ENCODE peak calls at places on chromosomes 7 and 10, in seven cellular contexts. S is mesendoderm, Z is spleen, X is pancreas, J is keratinocyte, A is ovary, B is GM23248. V is an unnamed sample. For H3K4me1, the result is how much of the 10 kb centered on the place peaks cover.

GRCh38 chr10:97676770-97677581 is 10.1 kb downstream of the AVPI1 start:
- DNase-seq in S (peak), Z (peak), X (no peak), J (peak), A (peak), B (peak), V (peak)

GRCh38 chr7:101340379-101340778 is 18.8 kb upstream of the IFT22 start:
- DNase-seq in S (no peak), Z (no peak), X (no peak), J (no peak), A (no peak), B (no peak), V (no peak)

GRCh38 chr10:11298116-11298515 is 280.4 kb downstream of the CELF2 start:
- DNase-seq in S (no peak), Z (no peak), X (no peak), J (no peak), A (no peak), B (peak), V (no peak)

GRCh38 chr7:151871904-151872303 is 5.0 kb downstream of the PRKAG2 start:
- DNase-seq in S (no peak), Z (peak), X (no peak), J (no peak), A (no peak), B (peak), V (no peak)

GRCh38 chr10:73781879-73782748 is at the start of gene CHCHD1:
- DNase-seq in S (peak), Z (peak), X (peak), J (peak), A (peak), B (peak), V (peak)

GRCh38 chr7:32155712-32156111 is 85.5 kb upstream of the PDE1C start:
- DNase-seq in S (no peak), Z (no peak), X (no peak), J (no peak), A (no peak), B (peak), V (no peak)

GRCh38 chr7:2643386-2644229 is 11.8 kb downstream of the TTYH3 start:
- DNase-seq in S (peak), Z (no peak), X (no peak), J (no peak), A (no peak), B (no peak), V (no peak)

GRCh38 chr10:80104066-80104926 is 25.8 kb downstream of the TMEM254 start:
- DNase-seq in S (peak), Z (no peak), X (no peak), J (no peak), A (no peak), B (peak), V (peak)

GRCh38 chr7:47186316-47186715 is 395.6 kb downstream of the TNS3 start:
- DNase-seq in S (no peak), Z (peak), X (no peak), J (no peak), A (no peak), B (no peak), V (no peak)

GRCh38 chr10:84531396-84531795 is 203.0 kb downstream of the CCSER2 start:
- DNase-seq in S (no peak), Z (no peak), X (no peak), J (no peak), A (no peak), B (peak), V (peak)

GRCh38 chr7:116801092-116801710 is 61.2 kb upstream of the CAPZA2 start:
- DNase-seq in S (no peak), Z (no peak), X (no peak), J (peak), A (no peak), B (peak), V (no peak)

GRCh38 chr7:139321071-139321745 is 19.9 kb upstream of the FMC1 start:
- DNase-seq in S (peak), Z (no peak), X (no peak), J (no peak), A (no peak), B (peak), V (no peak)

GRCh38 chr7:42456756-42457276 is 219.8 kb upstream of the GLI3 start:
- DNase-seq in S (no peak), Z (no peak), X (no peak), J (no peak), A (no peak), B (peak), V (no peak)

GRCh38 chr10:121501796-121502195 is 96.4 kb downstream of the FGFR2 start:
- DNase-seq in S (no peak), Z (no peak), X (no peak), J (no peak), A (no peak), B (no peak), V (no peak)

GRCh38 chr7:6658618-6659345 is 21.7 kb downstream of the ZNF316 start:
- DNase-seq in S (no peak), Z (no peak), X (no peak), J (no peak), A (no peak), B (peak), V (no peak)

GRCh38 chr7:127865466-127865865 is 165.8 kb downstream of the LRRC4 start:
- DNase-seq in S (peak), Z (no peak), X (no peak), J (no peak), A (no peak), B (peak), V (peak)

GRCh38 chr10:16965740-16966447 is 148.7 kb upstream of the RSU1 start:
- DNase-seq in S (peak), Z (no peak), X (peak), J (no peak), A (no peak), B (peak), V (peak)

GRCh38 chr10:19719320-19719719 is 96.9 kb upstream of the PLXDC2 start:
- DNase-seq in S (no peak), Z (no peak), X (no peak), J (no peak), A (no peak), B (peak), V (no peak)

GRCh38 chr7:84261509-84261908 is 66.9 kb upstream of the SEMA3A start:
- DNase-seq in S (no peak), Z (no peak), X (no peak), J (no peak), A (no peak), B (no peak), V (no peak)

GRCh38 chr7:82091126-82091682 is 321.4 kb upstream of the HGF start:
- DNase-seq in S (no peak), Z (no peak), X (no peak), J (no peak), A (no peak), B (no peak), V (no peak)

GRCh38 chr10:29730969-29731368 is 96.2 kb upstream of the SVIL start:
- DNase-seq in S (no peak), Z (no peak), X (no peak), J (no peak), A (no peak), B (no peak), V (no peak)

GRCh38 chr7:6026011-6026819 is 5.0 kb upstream of the ANKRD61 start:
- DNase-seq in S (peak), Z (peak), X (peak), J (no peak), A (no peak), B (peak), V (peak)

GRCh38 chr7:92368741-92369140 is 78.5 kb upstream of the GATAD1 start:
- DNase-seq in S (no peak), Z (no peak), X (no peak), J (no peak), A (no peak), B (no peak), V (no peak)

GRCh38 chr7:21086688-21087087 is 300.0 kb upstream of the SP8 start:
- DNase-seq in S (no peak), Z (no peak), X (no peak), J (no peak), A (no peak), B (no peak), V (peak)

GRCh38 chr10:118926018-118926417 is 103.5 kb upstream of the NANOS1 start:
- DNase-seq in S (no peak), Z (no peak), X (no peak), J (no peak), A (no peak), B (no peak), V (no peak)

GRCh38 chr7:139930286-139930965 is 101.4 kb downstream of the TBXAS1 start:
- DNase-seq in S (no peak), Z (no peak), X (no peak), J (no peak), A (no peak), B (no peak), V (no peak)

GRCh38 chr7:22576941-22577927 is 77.2 kb upstream of the STEAP1B start:
- DNase-seq in S (no peak), Z (no peak), X (peak), J (no peak), A (no peak), B (peak), V (peak)

GRCh38 chr7:2631924-2632716 is at the start of gene TTYH3:
- DNase-seq in S (peak), Z (peak), X (peak), J (no peak), A (peak), B (no peak), V (no peak)

GRCh38 chr7:77538186-77538907 is 1.3 kb downstream of the PTPN12 start:
- DNase-seq in S (peak), Z (peak), X (peak), J (peak), A (peak), B (peak), V (peak)

GRCh38 chr7:2969398-2970306 is 74.0 kb downstream of the CARD11 start:
- DNase-seq in S (no peak), Z (no peak), X (no peak), J (no peak), A (no peak), B (no peak), V (no peak)

GRCh38 chr10:102813734-102814455 is 23.3 kb downstream of the CYP17A1 start:
- DNase-seq in S (no peak), Z (no peak), X (no peak), J (no peak), A (peak), B (peak), V (no peak)

GRCh38 chr10:114519306-114519669 is 115.0 kb upstream of the AFAP1L2 start:
- DNase-seq in S (no peak), Z (no peak), X (peak), J (no peak), A (no peak), B (peak), V (peak)

GRCh38 chr10:114518401-114519305 is 114.4 kb upstream of the AFAP1L2 start:
- DNase-seq in S (no peak), Z (no peak), X (no peak), J (no peak), A (no peak), B (no peak), V (peak)

GRCh38 chr10:114515515-114515914 is 111.2 kb upstream of the AFAP1L2 start:
- DNase-seq in S (no peak), Z (no peak), X (no peak), J (no peak), A (no peak), B (no peak), V (no peak)

GRCh38 chr10:114519756-114520288 is 115.5 kb upstream of the AFAP1L2 start:
- DNase-seq in S (no peak), Z (no peak), X (no peak), J (no peak), A (no peak), B (peak), V (no peak)

GRCh38 chr10:114517681-114518250 is 113.5 kb upstream of the AFAP1L2 start:
- DNase-seq in S (no peak), Z (no peak), X (no peak), J (no peak), A (no peak), B (no peak), V (no peak)
- H3K4me1 ChIP-seq in S (under half), Z (half or more), X (under half), J (under half), A (under half), B (under half), V (under half)

GRCh38 chr10:48651293-48651692 is 33.4 kb upstream of the WDFY4 start:
- DNase-seq in S (no peak), Z (no peak), X (no peak), J (no peak), A (no peak), B (no peak), V (no peak)
- H3K4me1 ChIP-seq in S (under half), Z (under half), X (under half), J (under half), A (under half), B (under half), V (under half)

GRCh38 chr10:79088176-79088575 is 19.4 kb downstream of the ZMIZ1 start:
- DNase-seq in S (no peak), Z (no peak), X (peak), J (no peak), A (no peak), B (no peak), V (no peak)
- H3K4me1 ChIP-seq in S (under half), Z (half or more), X (under half), J (under half), A (under half), B (under half), V (under half)

DNA sequence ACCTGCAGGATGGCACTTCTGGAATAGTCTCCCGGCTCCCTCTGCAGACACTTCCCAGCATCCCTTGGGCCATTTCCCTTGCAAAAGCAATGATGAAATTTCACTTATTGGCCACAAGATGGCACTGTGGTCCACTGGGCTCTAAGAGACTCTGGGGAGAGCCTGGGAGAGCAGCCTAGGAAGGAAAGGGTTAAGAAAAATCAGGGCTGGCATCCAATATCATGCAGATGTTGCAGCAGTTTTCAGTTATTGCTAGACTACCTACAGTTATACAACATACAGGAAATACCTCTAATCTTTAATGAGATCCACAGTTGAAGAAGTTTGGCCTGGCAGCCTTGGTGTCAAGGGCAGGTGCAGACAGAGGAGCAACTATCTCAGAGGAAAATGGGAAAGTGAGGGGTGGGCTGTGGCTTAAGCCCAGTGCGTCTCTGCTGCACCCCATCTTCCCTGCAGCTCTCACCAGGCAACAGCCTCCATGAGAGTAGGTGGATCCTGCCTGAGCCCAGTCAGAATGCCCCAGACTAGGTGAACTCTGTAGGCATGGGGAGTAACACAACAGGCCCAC is 100.2 kb upstream of the PRSS58 start:
- DNase-seq in S (peak), Z (no peak), X (no peak), J (no peak), A (no peak), B (peak), V (peak)
- H3K4me1 ChIP-seq in S (under half), Z (under half), X (under half), J (under half), A (under half), B (under half), V (under half)

DNA sequence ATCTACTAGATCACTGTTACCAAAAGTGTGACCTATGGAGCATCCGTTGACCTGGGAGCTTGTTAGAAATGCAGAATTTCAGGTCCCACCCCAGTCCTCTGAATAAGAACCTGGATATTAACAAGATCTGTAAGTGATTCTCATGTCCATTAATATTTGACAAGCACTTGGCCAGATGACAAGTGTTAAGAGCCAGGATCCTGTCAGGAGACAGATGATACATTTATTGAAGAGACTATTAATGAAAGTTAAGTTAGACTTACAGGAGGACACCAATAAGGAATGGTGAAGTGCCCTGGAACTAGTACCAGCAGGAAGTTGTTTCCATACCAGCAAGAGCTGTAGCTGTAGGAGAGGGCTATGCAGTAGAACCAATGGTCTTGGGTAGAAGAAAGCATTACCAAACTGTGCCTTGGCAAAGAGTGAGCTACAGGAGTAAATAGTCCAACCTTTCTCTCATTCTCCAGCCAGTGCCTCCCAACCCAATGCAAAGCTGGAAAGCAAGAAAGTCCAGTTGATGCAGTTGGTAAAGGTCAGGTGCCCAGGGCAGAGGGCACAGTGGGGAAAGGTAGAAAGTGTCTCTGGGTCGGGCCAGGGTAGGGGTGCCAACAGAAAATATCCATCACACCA is 35.3 kb upstream of the ADD3 start:
- DNase-seq in S (no peak), Z (no peak), X (no peak), J (no peak), A (no peak), B (no peak), V (no peak)
- H3K4me1 ChIP-seq in S (under half), Z (under half), X (under half), J (under half), A (under half), B (under half), V (under half)

GRCh38 chr7:91352091-91352490 is 87.9 kb downstream of the FZD1 start:
- DNase-seq in S (no peak), Z (no peak), X (no peak), J (no peak), A (no peak), B (no peak), V (no peak)

GRCh38 chr7:91348686-91349085 is 84.5 kb downstream of the FZD1 start:
- DNase-seq in S (peak), Z (no peak), X (no peak), J (no peak), A (no peak), B (peak), V (no peak)

GRCh38 chr7:91347288-91347687 is 83.1 kb downstream of the FZD1 start:
- DNase-seq in S (no peak), Z (no peak), X (no peak), J (no peak), A (no peak), B (no peak), V (no peak)

GRCh38 chr7:91353923-91354322 is 89.7 kb downstream of the FZD1 start:
- DNase-seq in S (peak), Z (no peak), X (no peak), J (no peak), A (no peak), B (no peak), V (no peak)

DNA sequence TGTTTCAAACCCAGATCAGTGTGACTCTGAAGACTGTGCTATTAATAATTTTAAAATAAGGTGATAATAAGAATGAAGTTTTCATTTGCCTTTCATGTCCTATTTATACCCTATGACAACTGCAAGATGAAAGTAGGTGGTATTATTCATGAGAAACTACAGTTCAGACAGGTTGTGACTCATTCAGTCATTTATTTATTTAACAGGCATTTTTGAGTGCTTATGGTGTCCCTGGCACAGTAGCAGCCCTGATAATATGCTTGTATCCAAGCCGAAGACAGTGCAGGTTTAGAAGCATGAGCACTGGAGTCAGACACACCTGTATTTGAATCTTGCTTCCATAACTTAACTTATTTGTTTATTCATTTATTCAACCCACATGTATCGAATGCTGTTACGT is 87.1 kb downstream of the FZD1 start:
- DNase-seq in S (no peak), Z (no peak), X (no peak), J (no peak), A (no peak), B (peak), V (no peak)
- H3K4me1 ChIP-seq in S (under half), Z (under half), X (under half), J (under half), A (under half), B (under half), V (under half)